ENCODE peak calls at places on chromosomes 11 and 22, in nine cellular contexts. One of them, this sample, is unnamed.
A peak's percentile ranks its signal among the peaks of the same experiment; 100 is the strongest.

GRCh38 chr22:28899199-28899853 is 16.0 kb downstream of the ZNRF3 start:
- DNase-seq in psoas muscle: no peak
- DNase-seq in GM23338: no peak
- DNase-seq in skeletal muscle cell: no peak
- DNase-seq in left ventricle myocardium inferior: no peak
- DNase-seq in epithelial cell of esophagus: peak; percentile 72
- DNase-seq in K562: no peak
- DNase-seq in AG04450: no peak
- DNase-seq in neuronal stem cell: no peak
- DNase-seq in this sample: no peak

GRCh38 chr11:117818036-117818858 is 6.3 kb downstream of the FXYD2 start:
- DNase-seq in neuronal stem cell: no peak
- DNase-seq in AG04450: no peak
- DNase-seq in GM23338: no peak
- DNase-seq in epithelial cell of esophagus: peak; percentile 77
- DNase-seq in left ventricle myocardium inferior: no peak
- DNase-seq in psoas muscle: no peak
- DNase-seq in skeletal muscle cell: no peak
- DNase-seq in K562: no peak
- DNase-seq in this sample: peak; percentile 56

GRCh38 chr11:59221438-59221837 is 8.7 kb upstream of the MPEG1 start:
- DNase-seq in AG04450: peak; percentile 71
- DNase-seq in neuronal stem cell: no peak
- DNase-seq in K562: no peak
- DNase-seq in epithelial cell of esophagus: peak; percentile 82
- DNase-seq in left ventricle myocardium inferior: no peak
- DNase-seq in GM23338: no peak
- DNase-seq in skeletal muscle cell: peak; percentile 48
- DNase-seq in psoas muscle: no peak
- DNase-seq in this sample: no peak

GRCh38 chr22:43802897-43803495 is 9.1 kb downstream of the EFCAB6 start:
- DNase-seq in skeletal muscle cell: no peak
- DNase-seq in AG04450: no peak
- DNase-seq in epithelial cell of esophagus: no peak
- DNase-seq in psoas muscle: no peak
- DNase-seq in K562: no peak
- DNase-seq in left ventricle myocardium inferior: no peak
- DNase-seq in neuronal stem cell: no peak
- DNase-seq in GM23338: no peak
- DNase-seq in this sample: no peak

GRCh38 chr11:65502274-65502851 is 3.5 kb downstream of the MALAT1 start:
- DNase-seq in K562: peak; percentile 60
- DNase-seq in neuronal stem cell: no peak
- DNase-seq in skeletal muscle cell: no peak
- DNase-seq in GM23338: no peak
- DNase-seq in left ventricle myocardium inferior: no peak
- DNase-seq in psoas muscle: no peak
- DNase-seq in epithelial cell of esophagus: peak; percentile 25
- DNase-seq in AG04450: no peak
- DNase-seq in this sample: no peak

GRCh38 chr22:49210606-49211005 is 617.1 kb downstream of the BRD1 start:
- DNase-seq in K562: no peak
- DNase-seq in epithelial cell of esophagus: no peak
- DNase-seq in skeletal muscle cell: no peak
- DNase-seq in AG04450: no peak
- DNase-seq in neuronal stem cell: no peak
- DNase-seq in GM23338: no peak
- DNase-seq in psoas muscle: no peak
- DNase-seq in left ventricle myocardium inferior: peak; percentile 4
- DNase-seq in this sample: no peak

GRCh38 chr11:14973621-14974020 is 1.5 kb upstream of the CALCA start:
- DNase-seq in neuronal stem cell: peak; percentile 36
- DNase-seq in GM23338: peak; percentile 60
- DNase-seq in psoas muscle: no peak
- DNase-seq in AG04450: no peak
- DNase-seq in K562: no peak
- DNase-seq in left ventricle myocardium inferior: no peak
- DNase-seq in skeletal muscle cell: no peak
- DNase-seq in epithelial cell of esophagus: peak; percentile 23
- DNase-seq in this sample: no peak

GRCh38 chr11:95324826-95325225 is 93.8 kb upstream of the SESN3 start:
- DNase-seq in left ventricle myocardium inferior: no peak
- DNase-seq in skeletal muscle cell: no peak
- DNase-seq in epithelial cell of esophagus: no peak
- DNase-seq in AG04450: no peak
- DNase-seq in GM23338: no peak
- DNase-seq in neuronal stem cell: no peak
- DNase-seq in psoas muscle: no peak
- DNase-seq in K562: no peak
- DNase-seq in this sample: no peak

GRCh38 chr11:117658809-117659208 is 138.2 kb downstream of the DSCAML1 start:
- DNase-seq in epithelial cell of esophagus: no peak
- DNase-seq in AG04450: no peak
- DNase-seq in left ventricle myocardium inferior: no peak
- DNase-seq in skeletal muscle cell: no peak
- DNase-seq in GM23338: no peak
- DNase-seq in K562: no peak
- DNase-seq in psoas muscle: no peak
- DNase-seq in neuronal stem cell: no peak
- DNase-seq in this sample: no peak

GRCh38 chr11:106076421-106076922 is 675 bp downstream of the KBTBD3 start:
- DNase-seq in AG04450: no peak
- DNase-seq in epithelial cell of esophagus: peak; percentile 16
- DNase-seq in psoas muscle: no peak
- DNase-seq in left ventricle myocardium inferior: no peak
- DNase-seq in neuronal stem cell: no peak
- DNase-seq in GM23338: peak; percentile 17
- DNase-seq in K562: peak; percentile 27
- DNase-seq in skeletal muscle cell: no peak
- DNase-seq in this sample: no peak

GRCh38 chr22:40178417-40179409 is 988 bp downstream of the TNRC6B start:
- DNase-seq in left ventricle myocardium inferior: peak; percentile 28
- DNase-seq in K562: peak; percentile 57
- DNase-seq in psoas muscle: no peak
- DNase-seq in neuronal stem cell: peak; percentile 62
- DNase-seq in GM23338: peak; percentile 80
- DNase-seq in epithelial cell of esophagus: peak; percentile 39
- DNase-seq in skeletal muscle cell: no peak
- DNase-seq in AG04450: no peak
- DNase-seq in this sample: peak; percentile 38

GRCh38 chr11:66112041-66112491 is 42.0 kb downstream of the PACS1 start:
- DNase-seq in skeletal muscle cell: no peak
- DNase-seq in AG04450: no peak
- DNase-seq in left ventricle myocardium inferior: no peak
- DNase-seq in neuronal stem cell: no peak
- DNase-seq in epithelial cell of esophagus: no peak
- DNase-seq in K562: peak; percentile 56
- DNase-seq in psoas muscle: no peak
- DNase-seq in GM23338: peak; percentile 47
- DNase-seq in this sample: no peak

GRCh38 chr11:116687458-116688201 is 85.2 kb downstream of the BUD13 start:
- DNase-seq in skeletal muscle cell: no peak
- DNase-seq in epithelial cell of esophagus: no peak
- DNase-seq in neuronal stem cell: peak; percentile 49
- DNase-seq in GM23338: peak; percentile 92
- DNase-seq in left ventricle myocardium inferior: no peak
- DNase-seq in AG04450: no peak
- DNase-seq in K562: no peak
- DNase-seq in psoas muscle: no peak
- DNase-seq in this sample: no peak

GRCh38 chr11:128905345-128906184 is 14.4 kb downstream of the KCNJ5 start:
- DNase-seq in AG04450: no peak
- DNase-seq in left ventricle myocardium inferior: no peak
- DNase-seq in epithelial cell of esophagus: peak; percentile 72
- DNase-seq in GM23338: peak; percentile 84
- DNase-seq in skeletal muscle cell: no peak
- DNase-seq in K562: peak; percentile 15
- DNase-seq in psoas muscle: peak; percentile 27
- DNase-seq in neuronal stem cell: no peak
- DNase-seq in this sample: no peak

GRCh38 chr11:33500865-33501479 is 199.7 kb downstream of the C11orf91 start:
- DNase-seq in left ventricle myocardium inferior: no peak
- DNase-seq in GM23338: peak; percentile 75
- DNase-seq in neuronal stem cell: peak; percentile 62
- DNase-seq in AG04450: no peak
- DNase-seq in psoas muscle: no peak
- DNase-seq in epithelial cell of esophagus: peak; percentile 63
- DNase-seq in skeletal muscle cell: no peak
- DNase-seq in K562: peak; percentile 33
- DNase-seq in this sample: no peak
- H3K4me3 ChIP-seq in left ventricle myocardium inferior: no peak overlapping the region
- H3K4me3 ChIP-seq in GM23338: no peak overlapping the region
- H3K4me3 ChIP-seq in neuronal stem cell: no peak overlapping the region
- H3K4me3 ChIP-seq in AG04450: no peak overlapping the region
- H3K4me3 ChIP-seq in psoas muscle: no peak overlapping the region
- H3K4me3 ChIP-seq in epithelial cell of esophagus: no peak overlapping the region
- H3K4me3 ChIP-seq in skeletal muscle cell: no peak overlapping the region
- H3K4me3 ChIP-seq in K562: no peak overlapping the region
- H3K4me3 ChIP-seq in this sample: no peak overlapping the region

GRCh38 chr22:26956346-26956745 is 299.0 kb downstream of the MIAT start:
- DNase-seq in psoas muscle: no peak
- DNase-seq in GM23338: peak; percentile 19
- DNase-seq in left ventricle myocardium inferior: no peak
- DNase-seq in epithelial cell of esophagus: no peak
- DNase-seq in K562: no peak
- DNase-seq in AG04450: no peak
- DNase-seq in skeletal muscle cell: no peak
- DNase-seq in neuronal stem cell: no peak
- DNase-seq in this sample: no peak

GRCh38 chr22:26949193-26949592 is 291.8 kb downstream of the MIAT start:
- DNase-seq in K562: peak; percentile 5
- DNase-seq in psoas muscle: no peak
- DNase-seq in epithelial cell of esophagus: peak; percentile 24
- DNase-seq in neuronal stem cell: no peak
- DNase-seq in GM23338: peak; percentile 44
- DNase-seq in AG04450: no peak
- DNase-seq in left ventricle myocardium inferior: no peak
- DNase-seq in skeletal muscle cell: no peak
- DNase-seq in this sample: no peak

GRCh38 chr22:26952004-26952403 is 294.6 kb downstream of the MIAT start:
- DNase-seq in neuronal stem cell: no peak
- DNase-seq in GM23338: no peak
- DNase-seq in left ventricle myocardium inferior: no peak
- DNase-seq in AG04450: no peak
- DNase-seq in epithelial cell of esophagus: no peak
- DNase-seq in psoas muscle: no peak
- DNase-seq in K562: no peak
- DNase-seq in skeletal muscle cell: no peak
- DNase-seq in this sample: no peak

GRCh38 chr22:26953380-26953807 is 296.0 kb downstream of the MIAT start:
- DNase-seq in left ventricle myocardium inferior: no peak
- DNase-seq in epithelial cell of esophagus: no peak
- DNase-seq in K562: no peak
- DNase-seq in AG04450: no peak
- DNase-seq in GM23338: peak; percentile 68
- DNase-seq in skeletal muscle cell: no peak
- DNase-seq in neuronal stem cell: no peak
- DNase-seq in psoas muscle: no peak
- DNase-seq in this sample: no peak

GRCh38 chr22:26952654-26953379 is 295.4 kb downstream of the MIAT start:
- DNase-seq in epithelial cell of esophagus: no peak
- DNase-seq in psoas muscle: no peak
- DNase-seq in K562: no peak
- DNase-seq in AG04450: no peak
- DNase-seq in GM23338: peak; percentile 55
- DNase-seq in skeletal muscle cell: no peak
- DNase-seq in left ventricle myocardium inferior: no peak
- DNase-seq in neuronal stem cell: peak; percentile 42
- DNase-seq in this sample: no peak
- H3K4me3 ChIP-seq in epithelial cell of esophagus: no peak overlapping the region
- H3K4me3 ChIP-seq in psoas muscle: no peak overlapping the region
- H3K4me3 ChIP-seq in K562: no peak overlapping the region
- H3K4me3 ChIP-seq in AG04450: no peak overlapping the region
- H3K4me3 ChIP-seq in GM23338: peak overlapping the region; percentile 50
- H3K4me3 ChIP-seq in skeletal muscle cell: no peak overlapping the region
- H3K4me3 ChIP-seq in left ventricle myocardium inferior: no peak overlapping the region
- H3K4me3 ChIP-seq in neuronal stem cell: no peak overlapping the region
- H3K4me3 ChIP-seq in this sample: no peak overlapping the region

GRCh38 chr11:538431-539051 is 1.2 kb downstream of the LRRC56 start:
- DNase-seq in K562: no peak
- DNase-seq in neuronal stem cell: no peak
- DNase-seq in left ventricle myocardium inferior: peak; percentile 11
- DNase-seq in AG04450: no peak
- DNase-seq in GM23338: no peak
- DNase-seq in skeletal muscle cell: no peak
- DNase-seq in psoas muscle: no peak
- DNase-seq in epithelial cell of esophagus: no peak
- DNase-seq in this sample: no peak
- H3K4me3 ChIP-seq in K562: no peak overlapping the region
- H3K4me3 ChIP-seq in neuronal stem cell: no peak overlapping the region
- H3K4me3 ChIP-seq in left ventricle myocardium inferior: no peak overlapping the region
- H3K4me3 ChIP-seq in AG04450: no peak overlapping the region
- H3K4me3 ChIP-seq in GM23338: no peak overlapping the region
- H3K4me3 ChIP-seq in skeletal muscle cell: no peak overlapping the region
- H3K4me3 ChIP-seq in psoas muscle: no peak overlapping the region
- H3K4me3 ChIP-seq in epithelial cell of esophagus: no peak overlapping the region
- H3K4me3 ChIP-seq in this sample: no peak overlapping the region

GRCh38 chr11:10803676-10804075 is 5.0 kb downstream of the EIF4G2 start:
- DNase-seq in neuronal stem cell: no peak
- DNase-seq in left ventricle myocardium inferior: no peak
- DNase-seq in GM23338: no peak
- DNase-seq in AG04450: no peak
- DNase-seq in epithelial cell of esophagus: no peak
- DNase-seq in K562: no peak
- DNase-seq in skeletal muscle cell: no peak
- DNase-seq in psoas muscle: no peak
- DNase-seq in this sample: no peak

GRCh38 chr11:10808553-10809372 is at the start of gene EIF4G2:
- DNase-seq in psoas muscle: peak; percentile 98
- DNase-seq in GM23338: peak; percentile 97
- DNase-seq in AG04450: peak; percentile 98
- DNase-seq in left ventricle myocardium inferior: peak; percentile 98
- DNase-seq in K562: peak; percentile 99
- DNase-seq in neuronal stem cell: peak; percentile 98
- DNase-seq in skeletal muscle cell: peak; percentile 95
- DNase-seq in epithelial cell of esophagus: peak; percentile 99
- DNase-seq in this sample: peak; percentile 92

GRCh38 chr11:10805741-10806140 is 3.0 kb downstream of the EIF4G2 start:
- DNase-seq in left ventricle myocardium inferior: no peak
- DNase-seq in K562: no peak
- DNase-seq in GM23338: no peak
- DNase-seq in AG04450: no peak
- DNase-seq in psoas muscle: no peak
- DNase-seq in skeletal muscle cell: no peak
- DNase-seq in neuronal stem cell: no peak
- DNase-seq in epithelial cell of esophagus: no peak
- DNase-seq in this sample: no peak

GRCh38 chr11:10807629-10808552 is 835 bp downstream of the EIF4G2 start:
- DNase-seq in GM23338: peak; percentile 49
- DNase-seq in psoas muscle: peak; percentile 74
- DNase-seq in AG04450: no peak
- DNase-seq in K562: peak; percentile 53
- DNase-seq in left ventricle myocardium inferior: peak; percentile 71
- DNase-seq in skeletal muscle cell: peak; percentile 5
- DNase-seq in neuronal stem cell: peak; percentile 35
- DNase-seq in epithelial cell of esophagus: peak; percentile 50
- DNase-seq in this sample: no peak

DNA sequence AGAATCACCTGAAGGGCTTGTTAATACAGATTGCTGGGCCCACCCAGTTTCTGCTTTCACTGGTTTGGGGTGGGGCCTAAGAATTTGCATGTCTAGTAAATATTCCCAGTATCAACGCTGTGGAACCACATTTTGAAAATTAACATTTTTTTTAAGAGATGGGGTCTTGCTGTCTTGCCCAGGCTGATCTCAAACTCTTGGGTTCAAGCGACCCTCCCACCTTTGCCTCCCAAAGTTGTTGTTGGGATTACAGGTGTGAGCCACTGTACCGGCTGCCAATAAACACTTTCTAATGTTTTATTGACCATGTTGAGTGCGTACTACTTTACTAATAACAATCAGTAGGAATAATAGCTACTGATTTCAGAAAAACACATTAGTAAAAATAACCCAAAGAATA is 2.5 kb downstream of the EIF4G2 start:
- DNase-seq in skeletal muscle cell: no peak
- DNase-seq in epithelial cell of esophagus: no peak
- DNase-seq in left ventricle myocardium inferior: no peak
- DNase-seq in neuronal stem cell: no peak
- DNase-seq in GM23338: no peak
- DNase-seq in AG04450: no peak
- DNase-seq in K562: no peak
- DNase-seq in psoas muscle: no peak
- DNase-seq in this sample: no peak
- H3K4me3 ChIP-seq in skeletal muscle cell: peak overlapping the region; percentile 99
- H3K4me3 ChIP-seq in epithelial cell of esophagus: peak overlapping the region; percentile 97
- H3K4me3 ChIP-seq in left ventricle myocardium inferior: peak overlapping the region; percentile 98
- H3K4me3 ChIP-seq in neuronal stem cell: no peak overlapping the region
- H3K4me3 ChIP-seq in GM23338: peak overlapping the region; percentile 95
- H3K4me3 ChIP-seq in AG04450: peak overlapping the region; percentile 93
- H3K4me3 ChIP-seq in K562: peak overlapping the region; percentile 94
- H3K4me3 ChIP-seq in psoas muscle: peak overlapping the region; percentile 97
- H3K4me3 ChIP-seq in this sample: no peak overlapping the region